ENCODE peak calls at places on chromosomes 1 and 21, in seven cellular contexts. Y, M, G, X, O, F and K are unnamed samples.

GRCh38 chr1:212700597-212700891 is 904 bp upstream of the BATF3 start:
- DNase-seq in X (no peak), O (no peak), F (no peak), G (peak), M (no peak), Y (no peak), K (no peak)

GRCh38 chr1:40187399-40187798 is 26.2 kb downstream of the RLF start:
- DNase-seq in M (no peak), X (no peak), G (no peak), Y (no peak), F (no peak), O (no peak), K (no peak)

GRCh38 chr1:95742591-95743089 is 508.6 kb downstream of the RWDD3 start:
- DNase-seq in G (no peak), M (no peak), O (no peak), Y (peak), F (no peak), X (no peak), K (peak)

GRCh38 chr1:156502749-156503671 is 2.4 kb upstream of the MEF2D start:
- DNase-seq in M (no peak), F (peak), Y (peak), O (peak), G (no peak), X (no peak), K (peak)

GRCh38 chr1:110118636-110119396 is 6.6 kb downstream of the UBL4B start:
- DNase-seq in G (no peak), M (no peak), O (no peak), Y (no peak), F (no peak), X (no peak), K (no peak)

GRCh38 chr21:33698088-33698487 is 55.8 kb downstream of the ITSN1 start:
- DNase-seq in X (no peak), M (no peak), Y (no peak), G (no peak), F (no peak), O (no peak), K (no peak)

GRCh38 chr1:234926574-234927311 is 201.9 kb downstream of the TOMM20 start:
- DNase-seq in F (no peak), X (no peak), G (no peak), O (no peak), Y (no peak), M (peak), K (no peak)

GRCh38 chr21:27423073-27423472 is 456.2 kb upstream of the ADAMTS5 start:
- DNase-seq in G (no peak), X (no peak), O (no peak), F (no peak), M (no peak), Y (no peak), K (no peak)

GRCh38 chr1:43279161-43279560 is 6.2 kb downstream of the C1orf210 start:
- DNase-seq in X (no peak), Y (no peak), O (no peak), M (no peak), F (no peak), G (no peak), K (no peak)

GRCh38 chr1:65422241-65423203 is 2.1 kb downstream of the LEPR start:
- DNase-seq in X (no peak), G (no peak), O (peak), F (no peak), Y (no peak), M (no peak), K (no peak)

GRCh38 chr1:151158311-151158710 is 1.9 kb downstream of the TNFAIP8L2 start:
- DNase-seq in X (no peak), G (no peak), M (no peak), F (no peak), O (no peak), Y (no peak), K (no peak)

GRCh38 chr1:156129687-156130577 is 15.4 kb downstream of the LMNA start:
- DNase-seq in F (peak), M (no peak), O (peak), Y (peak), G (peak), X (peak), K (peak)

GRCh38 chr1:198462365-198463025 is 78.0 kb downstream of the ATP6V1G3 start:
- DNase-seq in M (no peak), G (no peak), Y (no peak), F (no peak), O (no peak), X (no peak), K (no peak)

GRCh38 chr1:235421751-235422150 is 54.5 kb downstream of the TBCE start:
- DNase-seq in X (no peak), Y (no peak), G (peak), M (no peak), F (no peak), O (no peak), K (no peak)

GRCh38 chr21:45845790-45846130 is 135.8 kb upstream of the COL6A1 start:
- DNase-seq in F (no peak), X (no peak), G (no peak), Y (no peak), M (no peak), O (no peak), K (no peak)

GRCh38 chr1:37509181-37509580 is 5.4 kb downstream of the MEAF6 start:
- DNase-seq in Y (no peak), G (peak), M (no peak), F (no peak), O (peak), X (peak), K (no peak)

GRCh38 chr1:62725981-62726588 is 37.9 kb upstream of the DOCK7 start:
- DNase-seq in Y (no peak), M (no peak), O (no peak), F (no peak), G (no peak), X (no peak), K (no peak)

GRCh38 chr1:224108991-224109390 is 4.9 kb upstream of the FBXO28 start:
- DNase-seq in Y (no peak), M (no peak), F (no peak), G (no peak), X (no peak), O (no peak), K (no peak)

GRCh38 chr1:57249511-57249910 is 174.3 kb downstream of the DAB1 start:
- DNase-seq in G (no peak), O (no peak), X (no peak), F (no peak), Y (no peak), M (no peak), K (no peak)

GRCh38 chr1:31667065-31667785 is 22.5 kb upstream of the PEF1 start:
- DNase-seq in F (no peak), O (no peak), M (no peak), X (no peak), Y (no peak), G (no peak), K (no peak)

GRCh38 chr1:171814692-171815091 is 26.6 kb upstream of the DNM3 start:
- DNase-seq in G (no peak), M (no peak), F (no peak), X (no peak), Y (no peak), O (no peak), K (no peak)

GRCh38 chr21:43608225-43608624 is 51.1 kb downstream of the HSF2BP start:
- DNase-seq in F (no peak), O (no peak), M (no peak), X (no peak), G (no peak), Y (no peak), K (no peak)

GRCh38 chr1:160537714-160538665 is 14.9 kb upstream of the SLAMF6 start:
- DNase-seq in M (no peak), X (no peak), O (no peak), G (no peak), F (no peak), Y (no peak), K (no peak)

GRCh38 chr1:198125995-198126758 is 30.6 kb upstream of the NEK7 start:
- DNase-seq in M (no peak), O (no peak), G (no peak), Y (no peak), X (peak), F (no peak), K (no peak)

GRCh38 chr1:23322770-23323169 is 21.3 kb downstream of the HNRNPR start:
- DNase-seq in X (no peak), G (no peak), O (no peak), F (no peak), Y (no peak), M (no peak), K (no peak)

GRCh38 chr1:54384921-54385726 is 21.1 kb downstream of the SSBP3 start:
- DNase-seq in Y (no peak), X (no peak), M (no peak), F (no peak), G (no peak), O (no peak), K (no peak)

GRCh38 chr1:16960560-16961296 is 19.7 kb downstream of the MFAP2 start:
- DNase-seq in X (peak), M (peak), O (peak), Y (peak), G (peak), F (peak), K (peak)

GRCh38 chr1:94438692-94439276 is 20.6 kb downstream of the ABCD3 start:
- DNase-seq in X (peak), G (no peak), F (no peak), M (no peak), O (no peak), Y (no peak), K (no peak)

GRCh38 chr21:39575778-39576177 is 37.0 kb upstream of the B3GALT5 start:
- DNase-seq in O (no peak), X (no peak), M (no peak), G (no peak), F (no peak), Y (no peak), K (no peak)

GRCh38 chr1:196105901-196106300 is 502.3 kb downstream of the KCNT2 start:
- DNase-seq in X (no peak), Y (no peak), M (no peak), O (no peak), G (no peak), F (no peak), K (no peak)

GRCh38 chr1:228408041-228408868 is 1.6 kb upstream of the TRIM11 start:
- DNase-seq in X (no peak), O (no peak), F (no peak), G (no peak), M (no peak), Y (no peak), K (no peak)

GRCh38 chr1:179743679-179744400 is 749 bp downstream of the FAM163A start:
- DNase-seq in O (no peak), G (peak), F (no peak), M (no peak), X (no peak), Y (no peak), K (no peak)

GRCh38 chr21:45767071-45768006 is 123.8 kb downstream of the PCBP3 start:
- DNase-seq in M (no peak), F (no peak), O (no peak), Y (no peak), X (no peak), G (peak), K (no peak)

GRCh38 chr21:44425307-44425894 is 29.9 kb upstream of the LRRC3 start:
- DNase-seq in Y (peak), X (no peak), O (no peak), G (no peak), F (no peak), M (no peak), K (no peak)

GRCh38 chr1:198929961-198930599 is 291.2 kb downstream of the PTPRC start:
- DNase-seq in X (no peak), G (no peak), O (no peak), M (peak), Y (no peak), F (no peak), K (no peak)

GRCh38 chr1:208358681-208359080 is 114.5 kb upstream of the PLXNA2 start:
- DNase-seq in F (no peak), G (no peak), M (no peak), X (no peak), Y (no peak), O (no peak), K (no peak)

GRCh38 chr1:41895552-41895951 is 23.2 kb downstream of the HIVEP3 start:
- DNase-seq in O (peak), X (no peak), M (no peak), G (no peak), F (no peak), Y (no peak), K (no peak)
- TF ChIP-seq YY1 in O (no peak), X (no peak), M (no peak), G (no peak), F (no peak), Y (no peak), K (no peak)

GRCh38 chr21:35150562-35151226 is 101.6 kb upstream of the RUNX1 start:
- DNase-seq in X (no peak), Y (no peak), O (no peak), F (no peak), M (no peak), G (no peak), K (no peak)
- TF ChIP-seq YY1 in X (no peak), Y (no peak), O (no peak), F (no peak), M (no peak), G (no peak), K (no peak)

DNA sequence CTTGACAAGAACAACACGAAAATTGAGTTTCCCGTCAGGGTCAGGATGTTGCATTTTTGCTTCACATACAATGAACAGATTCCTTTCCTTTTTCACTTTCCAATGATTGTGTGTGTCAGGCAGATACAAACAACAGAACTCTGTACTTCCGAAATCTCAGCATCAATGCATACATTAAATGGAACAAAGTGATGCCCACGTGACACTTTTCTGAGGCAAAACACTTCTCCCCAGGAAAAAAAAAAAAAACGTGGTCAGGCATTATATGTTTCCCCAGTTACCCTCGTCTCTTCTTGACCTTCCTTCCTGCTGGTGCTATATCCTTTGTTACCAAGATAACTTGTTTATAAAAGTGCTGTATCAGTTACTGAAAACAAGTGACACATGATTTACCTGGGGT is 181.8 kb downstream of the ZNF281 start:
- DNase-seq in M (no peak), O (no peak), G (no peak), X (no peak), F (no peak), Y (no peak), K (no peak)
- TF ChIP-seq YY1 in M (no peak), O (no peak), G (no peak), X (no peak), F (no peak), Y (no peak), K (no peak)

DNA sequence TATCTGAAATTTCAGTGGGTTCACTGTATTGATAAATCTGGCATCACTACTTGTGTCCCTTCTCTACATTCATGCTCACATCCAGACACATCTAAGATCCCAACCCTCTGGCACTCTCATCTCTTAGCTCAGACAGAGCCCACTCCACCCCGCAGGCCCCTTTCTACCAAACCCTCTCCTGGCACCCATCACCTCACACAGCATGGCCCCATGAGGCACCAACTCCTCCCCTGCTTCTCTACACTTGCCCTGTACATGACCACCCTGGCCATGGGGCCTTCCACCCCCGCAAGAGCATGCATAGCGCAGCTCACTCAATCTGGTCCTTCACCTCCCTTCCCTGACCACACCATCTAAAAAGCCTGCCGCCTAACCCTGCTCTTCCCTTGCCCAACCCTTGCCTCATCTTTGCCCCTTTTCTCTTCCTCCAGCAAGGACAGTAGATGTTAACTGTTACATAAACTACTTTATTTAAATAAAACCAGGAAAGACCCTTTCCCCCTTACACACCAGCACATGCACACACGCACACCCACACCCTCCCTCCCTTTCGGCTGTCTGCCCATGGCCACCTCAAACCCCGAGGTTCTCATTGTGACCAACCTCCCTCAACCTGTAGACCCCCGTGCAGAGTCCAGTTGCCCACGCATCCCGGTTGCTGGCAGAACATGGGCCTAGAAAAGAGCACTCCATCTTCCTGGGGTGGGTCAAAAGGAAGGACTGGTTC is 15.6 kb downstream of the SH3BP5L start:
- DNase-seq in O (no peak), X (no peak), Y (no peak), F (no peak), M (no peak), G (no peak), K (no peak)
- TF ChIP-seq YY1 in O (no peak), X (no peak), Y (no peak), F (no peak), M (no peak), G (no peak), K (no peak)

GRCh38 chr1:6268431-6268830 is 7.5 kb upstream of the GPR153 start:
- DNase-seq in X (no peak), Y (no peak), O (no peak), G (no peak), F (no peak), M (no peak), K (no peak)
- TF ChIP-seq YY1 in X (no peak), Y (no peak), O (no peak), G (no peak), F (no peak), M (no peak), K (no peak)

GRCh38 chr1:41581216-41582003 is 96.9 kb upstream of the EDN2 start:
- DNase-seq in X (no peak), O (no peak), M (no peak), G (no peak), F (no peak), Y (no peak), K (no peak)

GRCh38 chr1:41582351-41582750 is 97.9 kb upstream of the EDN2 start:
- DNase-seq in M (no peak), O (no peak), Y (no peak), F (no peak), X (no peak), G (no peak), K (no peak)

GRCh38 chr1:41582004-41582325 is 97.5 kb upstream of the EDN2 start:
- DNase-seq in Y (no peak), F (no peak), M (no peak), X (no peak), O (no peak), G (no peak), K (no peak)

GRCh38 chr1:41583658-41584570 is 99.4 kb upstream of the EDN2 start:
- DNase-seq in O (no peak), M (no peak), Y (no peak), F (no peak), X (no peak), G (no peak), K (no peak)

GRCh38 chr1:41582851-41583657 is 98.6 kb upstream of the EDN2 start:
- DNase-seq in G (no peak), M (no peak), Y (no peak), O (no peak), X (no peak), F (no peak), K (no peak)
- TF ChIP-seq YY1 in G (no peak), M (no peak), Y (no peak), O (no peak), X (no peak), F (no peak), K (no peak)

DNA sequence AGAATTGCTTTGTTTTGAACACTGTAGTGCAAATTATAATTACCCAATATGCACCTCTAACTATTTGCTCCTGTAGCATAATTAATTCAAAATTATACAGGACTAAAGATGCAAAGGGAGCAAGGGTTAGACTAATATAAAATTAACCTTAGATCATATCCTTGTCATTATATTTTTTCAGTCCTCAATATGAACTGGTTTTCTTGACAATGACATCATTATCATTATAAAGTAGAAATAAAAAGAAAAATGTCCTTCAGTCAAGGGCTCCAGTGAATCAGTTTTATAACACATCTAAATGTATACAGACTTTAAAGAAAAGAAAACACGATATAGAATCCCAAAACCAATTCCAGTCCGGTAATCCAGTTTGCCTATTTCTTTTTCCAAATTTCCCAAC is 15.7 kb downstream of the DPYD start:
- DNase-seq in X (no peak), O (no peak), F (no peak), M (no peak), G (no peak), Y (no peak), K (no peak)
- TF ChIP-seq YY1 in X (no peak), O (no peak), F (no peak), M (no peak), G (no peak), Y (no peak), K (no peak)